ENCODE peak calls at places on chromosomes 3 and 15, in seven cellular contexts. One of them, this sample, is unnamed.

GRCh38 chr3:111669926-111670630 is 74.9 kb upstream of the ZBED2 start:
- DNase-seq in NCI-H524: no peak
- DNase-seq in Calu3: no peak
- DNase-seq in COR-L47: no peak
- DNase-seq in central memory CD4-positive, alpha-beta T cell: no peak
- DNase-seq in tibial artery: no peak
- DNase-seq in NCI-H1417: no peak
- DNase-seq in this sample: no peak

GRCh38 chr3:185647134-185647879 is 61.2 kb downstream of the SENP2 start:
- DNase-seq in COR-L47: no peak
- DNase-seq in central memory CD4-positive, alpha-beta T cell: no peak
- DNase-seq in NCI-H1417: no peak
- DNase-seq in Calu3: no peak
- DNase-seq in NCI-H524: no peak
- DNase-seq in tibial artery: no peak
- DNase-seq in this sample: no peak

GRCh38 chr3:16841906-16842709 is 42.6 kb upstream of the PLCL2 start:
- DNase-seq in tibial artery: no peak
- DNase-seq in NCI-H524: peak
- DNase-seq in Calu3: no peak
- DNase-seq in NCI-H1417: no peak
- DNase-seq in central memory CD4-positive, alpha-beta T cell: peak
- DNase-seq in COR-L47: peak
- DNase-seq in this sample: peak

GRCh38 chr3:50354850-50355249 is 4.2 kb downstream of the CYB561D2 start:
- DNase-seq in tibial artery: no peak
- DNase-seq in NCI-H524: no peak
- DNase-seq in central memory CD4-positive, alpha-beta T cell: no peak
- DNase-seq in COR-L47: no peak
- DNase-seq in NCI-H1417: no peak
- DNase-seq in Calu3: no peak
- DNase-seq in this sample: no peak

GRCh38 chr3:45043715-45044299 is 17.7 kb downstream of the CLEC3B start:
- DNase-seq in tibial artery: no peak
- DNase-seq in central memory CD4-positive, alpha-beta T cell: no peak
- DNase-seq in COR-L47: no peak
- DNase-seq in NCI-H1417: no peak
- DNase-seq in NCI-H524: no peak
- DNase-seq in Calu3: no peak
- DNase-seq in this sample: peak

GRCh38 chr3:27354588-27355203 is 14.5 kb downstream of the NEK10 start:
- DNase-seq in central memory CD4-positive, alpha-beta T cell: no peak
- DNase-seq in tibial artery: no peak
- DNase-seq in Calu3: no peak
- DNase-seq in NCI-H1417: no peak
- DNase-seq in COR-L47: no peak
- DNase-seq in NCI-H524: no peak
- DNase-seq in this sample: no peak

GRCh38 chr3:101235048-101235447 is 85.3 kb downstream of the IMPG2 start:
- DNase-seq in central memory CD4-positive, alpha-beta T cell: no peak
- DNase-seq in COR-L47: no peak
- DNase-seq in tibial artery: no peak
- DNase-seq in NCI-H1417: no peak
- DNase-seq in Calu3: no peak
- DNase-seq in NCI-H524: no peak
- DNase-seq in this sample: no peak

GRCh38 chr15:31605467-31605931 is 278.9 kb downstream of the KLF13 start:
- DNase-seq in central memory CD4-positive, alpha-beta T cell: no peak
- DNase-seq in Calu3: no peak
- DNase-seq in NCI-H524: no peak
- DNase-seq in COR-L47: no peak
- DNase-seq in tibial artery: no peak
- DNase-seq in NCI-H1417: no peak
- DNase-seq in this sample: peak

GRCh38 chr15:70741107-70741511 is 22.2 kb downstream of the UACA start:
- DNase-seq in central memory CD4-positive, alpha-beta T cell: no peak
- DNase-seq in tibial artery: peak
- DNase-seq in NCI-H1417: no peak
- DNase-seq in NCI-H524: peak
- DNase-seq in Calu3: peak
- DNase-seq in COR-L47: no peak
- DNase-seq in this sample: peak

This sample was measured in MV-4-11.